ENCODE peak calls at places on chromosomes 1 and 21, in five cellular contexts. X is GM12864; B is RWPE1; K is T-helper 2 cell; I is naive thymus-derived CD8-positive, alpha-beta T cell. Q is an unnamed sample.

GRCh38 chr1:163094182-163094581 is 25.0 kb downstream of the RGS4 start:
- DNase-seq in X (no peak), B (no peak), K (no peak), I (no peak), Q (no peak)

GRCh38 chr21:44932366-44933181 is 7.3 kb upstream of the SLX9 start:
- DNase-seq in X (no peak), B (no peak), K (peak), I (peak), Q (peak)

GRCh38 chr1:6258675-6259074 is 2.2 kb downstream of the GPR153 start:
- DNase-seq in X (no peak), B (no peak), K (no peak), I (no peak), Q (no peak)

GRCh38 chr1:156876281-156876680 is 15.6 kb downstream of the NTRK1 start:
- DNase-seq in X (no peak), B (no peak), K (no peak), I (no peak), Q (no peak)

GRCh38 chr1:2786329-2787162 is 14.9 kb downstream of the TTC34 start:
- DNase-seq in X (no peak), B (no peak), K (peak), I (peak), Q (peak)

GRCh38 chr1:48054246-48054645 is 57.1 kb upstream of the TRABD2B start:
- DNase-seq in X (no peak), B (no peak), K (no peak), I (no peak), Q (no peak)

GRCh38 chr1:227778401-227778947 is 37.0 kb upstream of the PRSS38 start:
- DNase-seq in X (no peak), B (no peak), K (no peak), I (no peak), Q (no peak)

GRCh38 chr1:96236156-96236739 is 485.3 kb upstream of the PTBP2 start:
- DNase-seq in X (no peak), B (peak), K (no peak), I (no peak), Q (no peak)

GRCh38 chr1:44316231-44316759 is 38.8 kb downstream of the ERI3 start:
- DNase-seq in X (no peak), B (no peak), K (no peak), I (no peak), Q (no peak)

GRCh38 chr1:27598288-27598687 is 5.7 kb downstream of the AHDC1 start:
- DNase-seq in X (no peak), B (no peak), K (no peak), I (no peak), Q (no peak)

GRCh38 chr1:223285452-223285851 is 78.5 kb downstream of the SUSD4 start:
- DNase-seq in X (no peak), B (no peak), K (no peak), I (no peak), Q (no peak)

GRCh38 chr1:58983159-58983558 is 199.3 kb upstream of the JUN start:
- DNase-seq in X (no peak), B (no peak), K (no peak), I (no peak), Q (no peak)

GRCh38 chr21:25421327-25422028 is 185.8 kb downstream of the MRPL39 start:
- DNase-seq in X (peak), B (no peak), K (no peak), I (peak), Q (peak)

GRCh38 chr1:225651872-225652725 is 824 bp downstream of the ENAH start:
- DNase-seq in X (no peak), B (peak), K (no peak), I (peak), Q (no peak)

GRCh38 chr1:228006034-228006792 is 585 bp upstream of the WNT3A start:
- DNase-seq in X (no peak), B (no peak), K (no peak), I (no peak), Q (no peak)

GRCh38 chr1:32101233-32101681 is 6.6 kb upstream of the KPNA6 start:
- DNase-seq in X (no peak), B (peak), K (no peak), I (no peak), Q (no peak)

GRCh38 chr1:53125623-53126360 is 16.6 kb downstream of the SLC1A7 start:
- DNase-seq in X (no peak), B (no peak), K (no peak), I (no peak), Q (no peak)

GRCh38 chr1:203124546-203125317 is 2.8 kb upstream of the ADORA1 start:
- DNase-seq in X (no peak), B (peak), K (no peak), I (no peak), Q (no peak)

GRCh38 chr1:201184734-201185453 is 5.7 kb upstream of the IGFN1 start:
- DNase-seq in X (no peak), B (peak), K (no peak), I (no peak), Q (no peak)

GRCh38 chr1:213987422-213987875 is 324 bp upstream of the PROX1 start:
- DNase-seq in X (no peak), B (no peak), K (no peak), I (no peak), Q (no peak)

GRCh38 chr1:58395355-58395754 is 151.2 kb downstream of the OMA1 start:
- DNase-seq in X (no peak), B (peak), K (no peak), I (no peak), Q (no peak)

GRCh38 chr1:115098979-115099692 is 9.8 kb upstream of the TSPAN2 start:
- DNase-seq in X (peak), B (peak), K (no peak), I (peak), Q (peak)

Q was measured in stimulated activated CD4-positive, alpha-beta T cell treated with anti-CD3 and anti-CD28 coated beads, Interleukin-2, amount 100 ng/mL, for 4 hours.